ENCODE peak calls at places on chromosome 4, in five cellular contexts. One of them, this sample, is unnamed.

GRCh38 chr4:127113852-127114362 is 518.9 kb upstream of the INTU start:
- DNase-seq in tibial artery: no peak
- DNase-seq in retina: no peak
- DNase-seq in lower leg skin: no peak
- DNase-seq in endodermal cell: peak
- DNase-seq in this sample: no peak

GRCh38 chr4:145066063-145066501 is 31.9 kb downstream of the ANAPC10 start:
- DNase-seq in endodermal cell: no peak
- DNase-seq in lower leg skin: no peak
- DNase-seq in tibial artery: no peak
- DNase-seq in retina: no peak
- DNase-seq in this sample: no peak

GRCh38 chr4:67261971-67262370 is 283.3 kb downstream of the CENPC start:
- DNase-seq in tibial artery: no peak
- DNase-seq in endodermal cell: no peak
- DNase-seq in lower leg skin: no peak
- DNase-seq in retina: no peak
- DNase-seq in this sample: no peak

GRCh38 chr4:78567502-78568075 is 16.0 kb downstream of the ANXA3 start:
- DNase-seq in retina: no peak
- DNase-seq in tibial artery: no peak
- DNase-seq in lower leg skin: no peak
- DNase-seq in endodermal cell: no peak
- DNase-seq in this sample: no peak

GRCh38 chr4:95267081-95267480 is 281.7 kb downstream of the UNC5C start:
- DNase-seq in endodermal cell: no peak
- DNase-seq in lower leg skin: no peak
- DNase-seq in retina: no peak
- DNase-seq in tibial artery: no peak
- DNase-seq in this sample: no peak

GRCh38 chr4:72375050-72375736 is 193.8 kb downstream of the ADAMTS3 start:
- DNase-seq in tibial artery: no peak
- DNase-seq in endodermal cell: no peak
- DNase-seq in retina: no peak
- DNase-seq in lower leg skin: no peak
- DNase-seq in this sample: no peak

GRCh38 chr4:7210818-7211217 is 18.5 kb downstream of the SORCS2 start:
- DNase-seq in retina: no peak
- DNase-seq in endodermal cell: no peak
- DNase-seq in lower leg skin: no peak
- DNase-seq in tibial artery: no peak
- DNase-seq in this sample: no peak

GRCh38 chr4:27666943-27667342 is 806.3 kb downstream of the STIM2 start:
- DNase-seq in endodermal cell: peak
- DNase-seq in tibial artery: no peak
- DNase-seq in retina: no peak
- DNase-seq in lower leg skin: no peak
- DNase-seq in this sample: peak

GRCh38 chr4:12583286-12583685 is 900.9 kb downstream of the RAB28 start:
- DNase-seq in tibial artery: no peak
- DNase-seq in endodermal cell: no peak
- DNase-seq in lower leg skin: no peak
- DNase-seq in retina: no peak
- DNase-seq in this sample: no peak

GRCh38 chr4:140427104-140427918 is at the start of gene CLGN:
- DNase-seq in endodermal cell: peak
- DNase-seq in lower leg skin: no peak
- DNase-seq in tibial artery: peak
- DNase-seq in retina: peak
- DNase-seq in this sample: peak

GRCh38 chr4:8606966-8607365 is 14.4 kb downstream of the CPZ start:
- DNase-seq in endodermal cell: no peak
- DNase-seq in lower leg skin: no peak
- DNase-seq in retina: no peak
- DNase-seq in tibial artery: no peak
- DNase-seq in this sample: no peak

GRCh38 chr4:75919914-75920313 is 17.7 kb upstream of the PPEF2 start:
- DNase-seq in tibial artery: no peak
- DNase-seq in endodermal cell: no peak
- DNase-seq in lower leg skin: no peak
- DNase-seq in retina: no peak
- DNase-seq in this sample: no peak

This sample was measured in NCI-H524 treated with DMSO at 0.1 percent for 48 hours.